ENCODE peak calls at places on chromosomes 13 and 19, in four cellular contexts. Y is NCI-H2171 treated with DMSO at 0.1 percent for 48 hours, Z is AG04450, Q is HAP-1. X is an unnamed sample.

GRCh38 chr19:47681936-47682335 is 31.3 kb upstream of the EHD2 start:
- DNase-seq in Q (no peak), Y (no peak), Z (no peak), X (no peak)

GRCh38 chr19:15317392-15318011 is 14.8 kb downstream of the BRD4 start:
- DNase-seq in Z (peak; percentile 44), Y (no peak), Q (peak; percentile 63), X (no peak)

GRCh38 chr13:56909896-56910600 is 230.7 kb upstream of the PRR20A start:
- DNase-seq in Z (no peak), Q (no peak), Y (no peak), X (no peak)

GRCh38 chr13:29524176-29524575 is 71.3 kb downstream of the SLC7A1 start:
- DNase-seq in Y (no peak), Z (no peak), Q (no peak), X (no peak)

GRCh38 chr13:56864451-56864850 is 276.3 kb upstream of the PRR20A start:
- DNase-seq in Q (peak; percentile 47), Y (no peak), Z (no peak), X (no peak)

GRCh38 chr19:31516756-31517155 is 167.5 kb upstream of the TSHZ3 start:
- DNase-seq in Z (no peak), Q (no peak), Y (no peak), X (no peak)

GRCh38 chr13:101706651-101707050 is 254.2 kb downstream of the ITGBL1 start:
- DNase-seq in Z (peak; percentile 84), Y (peak; percentile 53), Q (no peak), X (peak; percentile 92)

GRCh38 chr19:40571831-40572495 is 4.7 kb upstream of the SHKBP1 start:
- DNase-seq in Y (no peak), Q (no peak), Z (no peak), X (no peak)

GRCh38 chr13:114064516-114065140 is 67.8 kb downstream of the RASA3 start:
- DNase-seq in Y (no peak), Q (no peak), Z (no peak), X (peak; percentile 30)

GRCh38 chr19:18223860-18224524 is 2.2 kb downstream of the PDE4C start:
- DNase-seq in Y (peak; percentile 39), Z (no peak), Q (peak; percentile 32), X (no peak)

GRCh38 chr13:111899714-111900389 is 167.1 kb upstream of the SOX1 start:
- DNase-seq in Z (no peak), Y (no peak), Q (no peak), X (no peak)

GRCh38 chr13:49097374-49097773 is 121.7 kb downstream of the FNDC3A start:
- DNase-seq in Z (peak; percentile 23), Y (no peak), Q (no peak), X (peak; percentile 91)

GRCh38 chr13:90846956-90847355 is 500.5 kb upstream of the MIR17HG start:
- DNase-seq in Q (no peak), Y (no peak), Z (no peak), X (no peak)

GRCh38 chr13:26977541-26977940 is 194.1 kb downstream of the USP12 start:
- DNase-seq in Y (no peak), Q (no peak), Z (no peak), X (no peak)

X was measured in epithelial cell of esophagus.